ENCODE peak calls at places on chromosomes 7 and 10, in eight cellular contexts. One of them, this sample, is unnamed.

GRCh38 chr7:49093218-49093617 is 168.9 kb downstream of the CDC14C start:
- ATAC-seq in GM23338: no peak
- ATAC-seq in K562: no peak
- ATAC-seq in HCT116: no peak
- ATAC-seq in upper lobe of left lung: no peak
- ATAC-seq in HepG2: no peak
- ATAC-seq in Panc1: no peak
- ATAC-seq in GM12878: no peak
- ATAC-seq in this sample: no peak

GRCh38 chr7:91034459-91035368 is 229.5 kb upstream of the FZD1 start:
- ATAC-seq in GM23338: peak; percentile 55
- ATAC-seq in K562: peak; percentile 75
- ATAC-seq in HCT116: peak; percentile 73
- ATAC-seq in upper lobe of left lung: peak; percentile 63
- ATAC-seq in HepG2: peak; percentile 51
- ATAC-seq in Panc1: no peak
- ATAC-seq in GM12878: peak; percentile 89
- ATAC-seq in this sample: no peak

GRCh38 chr10:350981-351501 is 215.8 kb downstream of the ZMYND11 start:
- ATAC-seq in GM23338: no peak
- ATAC-seq in K562: no peak
- ATAC-seq in HCT116: no peak
- ATAC-seq in upper lobe of left lung: no peak
- ATAC-seq in HepG2: no peak
- ATAC-seq in Panc1: no peak
- ATAC-seq in GM12878: no peak
- ATAC-seq in this sample: no peak

GRCh38 chr10:78178940-78179339 is 145.3 kb downstream of the RPS24 start:
- ATAC-seq in GM23338: peak; percentile 80
- ATAC-seq in K562: no peak
- ATAC-seq in HCT116: peak; percentile 78
- ATAC-seq in upper lobe of left lung: peak; percentile 36
- ATAC-seq in HepG2: no peak
- ATAC-seq in Panc1: no peak
- ATAC-seq in GM12878: no peak
- ATAC-seq in this sample: peak; percentile 48

GRCh38 chr10:131161087-131161486 is 150.4 kb downstream of the TCERG1L start:
- ATAC-seq in GM23338: no peak
- ATAC-seq in K562: no peak
- ATAC-seq in HCT116: no peak
- ATAC-seq in upper lobe of left lung: no peak
- ATAC-seq in HepG2: no peak
- ATAC-seq in Panc1: no peak
- ATAC-seq in GM12878: no peak
- ATAC-seq in this sample: no peak

GRCh38 chr10:60429084-60429849 is 39.6 kb upstream of the ANK3 start:
- ATAC-seq in GM23338: no peak
- ATAC-seq in K562: no peak
- ATAC-seq in HCT116: no peak
- ATAC-seq in upper lobe of left lung: no peak
- ATAC-seq in HepG2: no peak
- ATAC-seq in Panc1: no peak
- ATAC-seq in GM12878: no peak
- ATAC-seq in this sample: no peak

GRCh38 chr10:14039968-14040668 is 290.6 kb downstream of the FRMD4A start:
- ATAC-seq in GM23338: no peak
- ATAC-seq in K562: peak; percentile 73
- ATAC-seq in HCT116: no peak
- ATAC-seq in upper lobe of left lung: peak; percentile 82
- ATAC-seq in HepG2: no peak
- ATAC-seq in Panc1: no peak
- ATAC-seq in GM12878: no peak
- ATAC-seq in this sample: peak; percentile 52

GRCh38 chr10:110420401-110421193 is 77.1 kb upstream of the DUSP5 start:
- ATAC-seq in GM23338: no peak
- ATAC-seq in K562: no peak
- ATAC-seq in HCT116: no peak
- ATAC-seq in upper lobe of left lung: peak; percentile 43
- ATAC-seq in HepG2: no peak
- ATAC-seq in Panc1: peak; percentile 38
- ATAC-seq in GM12878: no peak
- ATAC-seq in this sample: no peak

GRCh38 chr7:28661826-28662225 is 249.5 kb downstream of the CREB5 start:
- ATAC-seq in GM23338: no peak
- ATAC-seq in K562: no peak
- ATAC-seq in HCT116: no peak
- ATAC-seq in upper lobe of left lung: no peak
- ATAC-seq in HepG2: no peak
- ATAC-seq in Panc1: no peak
- ATAC-seq in GM12878: peak; percentile 62
- ATAC-seq in this sample: no peak

GRCh38 chr10:4595920-4596319 is 230.1 kb upstream of the AKR1E2 start:
- ATAC-seq in GM23338: no peak
- ATAC-seq in K562: no peak
- ATAC-seq in HCT116: no peak
- ATAC-seq in upper lobe of left lung: no peak
- ATAC-seq in HepG2: no peak
- ATAC-seq in Panc1: no peak
- ATAC-seq in GM12878: no peak
- ATAC-seq in this sample: no peak

GRCh38 chr10:89625041-89625765 is 19.8 kb downstream of the PANK1 start:
- ATAC-seq in GM23338: peak; percentile 28
- ATAC-seq in K562: no peak
- ATAC-seq in HCT116: no peak
- ATAC-seq in upper lobe of left lung: no peak
- ATAC-seq in HepG2: peak; percentile 25
- ATAC-seq in Panc1: no peak
- ATAC-seq in GM12878: no peak
- ATAC-seq in this sample: no peak

GRCh38 chr7:5491251-5492044 is 67.8 kb upstream of the TNRC18 start:
- ATAC-seq in GM23338: no peak
- ATAC-seq in K562: no peak
- ATAC-seq in HCT116: no peak
- ATAC-seq in upper lobe of left lung: no peak
- ATAC-seq in HepG2: no peak
- ATAC-seq in Panc1: no peak
- ATAC-seq in GM12878: no peak
- ATAC-seq in this sample: no peak

GRCh38 chr7:88317422-88317821 is 10.7 kb upstream of the STEAP4 start:
- ATAC-seq in GM23338: no peak
- ATAC-seq in K562: no peak
- ATAC-seq in HCT116: no peak
- ATAC-seq in upper lobe of left lung: peak; percentile 53
- ATAC-seq in HepG2: no peak
- ATAC-seq in Panc1: no peak
- ATAC-seq in GM12878: no peak
- ATAC-seq in this sample: no peak

GRCh38 chr10:5904227-5904626 is 14.2 kb downstream of the FBH1 start:
- ATAC-seq in GM23338: no peak
- ATAC-seq in K562: no peak
- ATAC-seq in HCT116: no peak
- ATAC-seq in upper lobe of left lung: no peak
- ATAC-seq in HepG2: no peak
- ATAC-seq in Panc1: no peak
- ATAC-seq in GM12878: peak; percentile 96
- ATAC-seq in this sample: no peak

DNA sequence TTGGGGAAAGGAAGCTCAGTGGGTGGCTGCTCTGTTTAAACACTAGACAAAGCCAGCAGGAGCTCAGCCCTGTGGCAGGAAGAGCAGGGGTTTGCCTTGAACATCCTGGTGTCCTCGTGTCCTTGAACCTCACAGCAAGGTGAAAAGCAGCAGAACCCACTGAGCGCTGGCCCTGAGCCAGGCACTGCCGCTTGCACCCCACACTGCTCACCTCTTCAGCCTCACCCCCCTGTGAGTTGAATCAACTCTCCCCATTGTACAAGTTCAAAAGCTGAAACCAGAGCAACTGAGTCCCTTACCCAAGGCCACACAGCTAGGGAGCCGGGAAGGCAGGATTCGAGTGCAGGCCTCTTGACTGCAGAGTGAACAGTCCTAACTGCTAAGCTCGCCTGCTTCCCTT is 32.0 kb downstream of the SLC29A3 start:
- ATAC-seq in GM23338: no peak
- ATAC-seq in K562: no peak
- ATAC-seq in HCT116: no peak
- ATAC-seq in upper lobe of left lung: no peak
- ATAC-seq in HepG2: no peak
- ATAC-seq in Panc1: no peak
- ATAC-seq in GM12878: no peak
- ATAC-seq in this sample: no peak
- TF ChIP-seq POLR2AphosphoS5 in GM23338: no peak
- TF ChIP-seq POLR2AphosphoS5 in K562: no peak
- TF ChIP-seq POLR2AphosphoS5 in HCT116: no peak
- TF ChIP-seq POLR2AphosphoS5 in upper lobe of left lung: no peak
- TF ChIP-seq POLR2AphosphoS5 in HepG2: no peak
- TF ChIP-seq POLR2AphosphoS5 in Panc1: no peak
- TF ChIP-seq POLR2AphosphoS5 in GM12878: no peak
- TF ChIP-seq POLR2AphosphoS5 in this sample: no peak

DNA sequence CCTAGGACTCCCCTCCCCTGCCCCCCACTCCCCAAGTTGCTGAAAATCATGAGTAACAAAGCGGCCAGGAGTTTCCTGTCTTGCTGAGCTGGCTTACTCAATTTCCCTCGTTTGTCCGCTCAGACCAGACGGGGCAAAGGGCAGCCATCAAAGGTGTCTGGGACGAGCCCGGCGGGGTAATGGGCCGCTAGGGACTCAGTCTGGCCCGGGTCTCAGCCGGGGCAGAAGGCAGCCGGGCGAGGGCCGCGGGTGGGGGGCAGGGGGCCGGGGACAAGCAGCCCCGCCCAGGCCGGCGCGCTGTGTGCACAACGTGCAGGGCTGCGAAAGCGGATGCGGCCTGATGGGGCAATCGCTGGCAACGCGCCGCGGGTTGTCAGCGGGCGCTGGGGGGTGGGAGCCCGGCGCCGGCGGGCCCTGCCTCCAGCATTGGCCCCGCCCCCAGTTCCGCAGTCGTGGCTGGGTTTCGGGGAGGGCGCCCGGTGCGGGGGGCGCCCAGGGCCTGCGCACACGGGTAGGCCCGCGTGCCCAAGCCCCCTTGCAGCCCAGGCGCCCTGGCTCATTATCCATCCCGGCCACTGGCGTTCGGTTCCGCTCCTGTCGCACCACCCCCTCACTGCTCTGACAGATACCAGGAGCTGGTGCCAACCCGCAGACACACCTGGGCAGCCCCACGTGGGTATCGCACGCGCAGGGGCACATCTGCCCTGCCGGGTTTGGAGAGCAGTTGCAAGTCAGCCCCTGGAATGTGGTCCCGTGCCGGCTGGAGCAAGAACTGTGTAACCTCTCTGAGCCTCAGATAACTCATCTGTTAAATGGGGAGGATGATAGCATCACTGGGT is 35.1 kb downstream of the DNAJB12 start:
- ATAC-seq in GM23338: peak; percentile 62
- ATAC-seq in K562: no peak
- ATAC-seq in HCT116: peak; percentile 57
- ATAC-seq in upper lobe of left lung: peak; percentile 91
- ATAC-seq in HepG2: peak; percentile 72
- ATAC-seq in Panc1: peak; percentile 74
- ATAC-seq in GM12878: peak; percentile 81
- ATAC-seq in this sample: peak; percentile 85
- TF ChIP-seq CTCF in GM23338: no peak
- TF ChIP-seq CTCF in K562: no peak
- TF ChIP-seq CTCF in HCT116: no peak
- TF ChIP-seq CTCF in upper lobe of left lung: no peak
- TF ChIP-seq CTCF in HepG2: no peak
- TF ChIP-seq CTCF in Panc1: no peak
- TF ChIP-seq CTCF in GM12878: no peak
- TF ChIP-seq CTCF in this sample: peak; percentile 39

GRCh38 chr10:44981172-44982113 is 2.8 kb upstream of the DEPP1 start:
- ATAC-seq in GM23338: no peak
- ATAC-seq in K562: peak; percentile 17
- ATAC-seq in HCT116: peak; percentile 79
- ATAC-seq in upper lobe of left lung: peak; percentile 69
- ATAC-seq in HepG2: peak; percentile 43
- ATAC-seq in Panc1: peak; percentile 80
- ATAC-seq in GM12878: peak; percentile 76
- ATAC-seq in this sample: peak; percentile 20
- H3K27ac ChIP-seq in GM23338: no peak overlapping the region
- H3K27ac ChIP-seq in K562: no peak overlapping the region
- H3K27ac ChIP-seq in HCT116: peak overlapping the region; percentile 80
- H3K27ac ChIP-seq in upper lobe of left lung: peak overlapping the region; percentile 86
- H3K27ac ChIP-seq in HepG2: peak overlapping the region; percentile 97
- H3K27ac ChIP-seq in Panc1: peak overlapping the region; percentile 92
- H3K27ac ChIP-seq in GM12878: peak overlapping the region; percentile 47
- H3K27ac ChIP-seq in this sample: peak overlapping the region; percentile 8

GRCh38 chr10:118626953-118627352 is 31.5 kb upstream of the PRLHR start:
- ATAC-seq in GM23338: peak; percentile 76
- ATAC-seq in K562: peak; percentile 80
- ATAC-seq in HCT116: peak; percentile 70
- ATAC-seq in upper lobe of left lung: no peak
- ATAC-seq in HepG2: peak; percentile 54
- ATAC-seq in Panc1: peak; percentile 43
- ATAC-seq in GM12878: no peak
- ATAC-seq in this sample: no peak

GRCh38 chr10:118625504-118625903 is 30.1 kb upstream of the PRLHR start:
- ATAC-seq in GM23338: no peak
- ATAC-seq in K562: no peak
- ATAC-seq in HCT116: no peak
- ATAC-seq in upper lobe of left lung: no peak
- ATAC-seq in HepG2: no peak
- ATAC-seq in Panc1: no peak
- ATAC-seq in GM12878: no peak
- ATAC-seq in this sample: no peak

GRCh38 chr10:118615888-118616287 is 20.4 kb upstream of the PRLHR start:
- ATAC-seq in GM23338: no peak
- ATAC-seq in K562: no peak
- ATAC-seq in HCT116: peak; percentile 92
- ATAC-seq in upper lobe of left lung: no peak
- ATAC-seq in HepG2: no peak
- ATAC-seq in Panc1: no peak
- ATAC-seq in GM12878: no peak
- ATAC-seq in this sample: no peak

GRCh38 chr10:118624747-118625146 is 29.3 kb upstream of the PRLHR start:
- ATAC-seq in GM23338: no peak
- ATAC-seq in K562: no peak
- ATAC-seq in HCT116: no peak
- ATAC-seq in upper lobe of left lung: no peak
- ATAC-seq in HepG2: no peak
- ATAC-seq in Panc1: no peak
- ATAC-seq in GM12878: no peak
- ATAC-seq in this sample: no peak

DNA sequence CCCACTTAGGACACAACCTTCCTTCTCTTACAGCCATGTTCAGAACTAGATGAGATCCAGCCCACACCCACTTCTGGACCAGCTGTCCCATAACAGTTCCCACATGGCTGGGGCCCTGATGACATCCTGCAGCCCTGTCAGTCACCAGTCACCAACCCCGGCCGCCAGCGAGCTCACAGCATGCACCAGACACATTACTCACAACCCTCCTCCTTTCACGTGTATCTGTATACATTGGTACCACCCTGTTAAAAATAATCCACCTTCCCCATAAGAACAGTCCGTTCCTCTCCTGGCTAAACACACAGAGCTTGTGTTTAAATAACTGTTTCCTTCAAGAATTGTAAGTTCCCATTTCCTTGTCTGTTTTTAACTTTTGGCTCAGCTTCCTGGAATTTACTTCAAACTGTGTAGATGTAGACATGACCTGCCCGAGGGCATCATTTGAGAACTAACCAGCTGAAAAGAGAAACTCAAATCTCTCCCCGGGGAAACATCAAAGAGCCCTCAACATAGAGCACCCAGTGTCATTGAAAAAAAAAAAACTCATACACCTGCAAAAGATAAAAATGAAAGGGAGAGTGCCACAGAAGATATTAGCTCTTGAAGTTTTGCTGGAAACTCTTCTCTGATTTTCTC is 26.0 kb upstream of the PRLHR start:
- ATAC-seq in GM23338: no peak
- ATAC-seq in K562: no peak
- ATAC-seq in HCT116: no peak
- ATAC-seq in upper lobe of left lung: no peak
- ATAC-seq in HepG2: no peak
- ATAC-seq in Panc1: no peak
- ATAC-seq in GM12878: no peak
- ATAC-seq in this sample: peak; percentile 87
- TF ChIP-seq POLR2AphosphoS5 in GM23338: no peak
- TF ChIP-seq POLR2AphosphoS5 in K562: no peak
- TF ChIP-seq POLR2AphosphoS5 in HCT116: no peak
- TF ChIP-seq POLR2AphosphoS5 in upper lobe of left lung: peak; percentile 44
- TF ChIP-seq POLR2AphosphoS5 in HepG2: no peak
- TF ChIP-seq POLR2AphosphoS5 in Panc1: no peak
- TF ChIP-seq POLR2AphosphoS5 in GM12878: no peak
- TF ChIP-seq POLR2AphosphoS5 in this sample: peak; percentile 70